ENCODE peak calls at places on chromosomes 11 and 22, in seven cellular contexts. L is foreskin fibroblast; K is astrocyte of the cerebellum; C is dorsolateral prefrontal cortex; H is ovary; D is astrocyte; X is CD8-positive, alpha-beta memory T cell. O is an unnamed sample.

GRCh38 chr11:47768090-47768620 is 1.0 kb upstream of the FNBP4 start:
- DNase-seq in L (peak; percentile 88), K (peak; percentile 26), C (peak; percentile 27), H (peak; percentile 51), D (peak; percentile 63), X (no peak), O (peak; percentile 22)

GRCh38 chr22:19522190-19522880 is 1.9 kb downstream of the CLDN5 start:
- DNase-seq in L (no peak), K (no peak), C (no peak), H (no peak), D (no peak), X (no peak), O (no peak)

GRCh38 chr22:11626422-11626773 is 3901.6 kb upstream of the OR11H1 start:
- DNase-seq in L (no peak), K (no peak), C (no peak), H (no peak), D (no peak), X (no peak), O (no peak)

GRCh38 chr11:2092956-2093412 is 46.2 kb downstream of the IGF2 start:
- DNase-seq in L (peak; percentile 51), K (peak; percentile 52), C (peak; percentile 12), H (no peak), D (peak; percentile 61), X (peak; percentile 75), O (peak; percentile 43)

GRCh38 chr22:20573830-20574615 is 66.6 kb downstream of the MED15 start:
- DNase-seq in L (no peak), K (no peak), C (no peak), H (peak; percentile 17), D (no peak), X (no peak), O (no peak)

GRCh38 chr11:831951-832528 is 712 bp upstream of the CD151 start:
- DNase-seq in L (no peak), K (no peak), C (no peak), H (no peak), D (no peak), X (no peak), O (no peak)

GRCh38 chr11:107271425-107271824 is 186.2 kb downstream of the CWF19L2 start:
- DNase-seq in L (no peak), K (no peak), C (no peak), H (no peak), D (no peak), X (no peak), O (no peak)

GRCh38 chr11:116567721-116568242 is 205.0 kb downstream of the BUD13 start:
- DNase-seq in L (no peak), K (no peak), C (no peak), H (no peak), D (no peak), X (no peak), O (no peak)

GRCh38 chr11:133811850-133812685 is 33.2 kb downstream of the SPATA19 start:
- DNase-seq in L (no peak), K (no peak), C (no peak), H (no peak), D (no peak), X (no peak), O (no peak)

GRCh38 chr11:119369035-119369925 is 12.2 kb downstream of the USP2 start:
- DNase-seq in L (peak; percentile 64), K (no peak), C (no peak), H (peak; percentile 22), D (no peak), X (no peak), O (no peak)

GRCh38 chr11:32173435-32173834 is 82.6 kb downstream of the RCN1 start:
- DNase-seq in L (peak; percentile 84), K (peak; percentile 52), C (peak; percentile 26), H (peak; percentile 54), D (peak; percentile 39), X (no peak), O (peak; percentile 19)

GRCh38 chr11:45332486-45332934 is 46.4 kb upstream of the SYT13 start:
- DNase-seq in L (peak; percentile 56), K (peak; percentile 12), C (no peak), H (peak; percentile 45), D (peak; percentile 3), X (peak; percentile 22), O (no peak)

GRCh38 chr11:45333506-45333971 is 47.4 kb upstream of the SYT13 start:
- DNase-seq in L (peak; percentile 51), K (no peak), C (no peak), H (peak; percentile 53), D (peak; percentile 9), X (no peak), O (peak; percentile 6)

GRCh38 chr11:45334410-45334809 is 48.3 kb upstream of the SYT13 start:
- DNase-seq in L (no peak), K (no peak), C (no peak), H (no peak), D (no peak), X (no peak), O (no peak)

GRCh38 chr11:45331839-45332485 is 45.8 kb upstream of the SYT13 start:
- DNase-seq in L (no peak), K (no peak), C (no peak), H (no peak), D (no peak), X (no peak), O (no peak)

DNA sequence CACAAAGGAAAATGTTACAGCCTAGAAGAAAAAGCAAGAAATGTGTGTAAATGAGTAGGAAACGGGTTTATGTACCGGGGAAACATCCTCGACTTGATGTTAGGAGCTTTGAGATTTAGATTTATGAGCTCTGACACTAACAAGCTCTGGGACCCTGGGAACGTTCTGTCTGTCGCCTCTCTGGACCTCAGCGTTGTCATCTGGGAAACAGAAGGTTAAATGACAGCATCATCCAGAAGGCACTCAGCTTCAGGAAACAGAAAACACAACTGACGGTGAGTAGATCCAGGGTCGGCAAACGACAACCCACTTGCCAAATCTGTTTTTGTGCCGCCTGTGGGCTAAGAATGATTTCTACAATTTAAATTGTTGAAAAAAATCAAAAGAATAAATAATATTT is 46.9 kb upstream of the SYT13 start:
- DNase-seq in L (no peak), K (no peak), C (no peak), H (no peak), D (no peak), X (no peak), O (no peak)
- H3K4me3 ChIP-seq in L (peak overlapping the region; percentile 0), K (no peak overlapping the region), C (no peak overlapping the region), H (peak overlapping the region; percentile 2), D (no peak overlapping the region), X (no peak overlapping the region), O (peak overlapping the region; percentile 5)

GRCh38 chr22:43861529-43861928 is 784 bp downstream of the SULT4A1 start:
- DNase-seq in L (peak; percentile 34), K (no peak), C (peak; percentile 22), H (peak; percentile 11), D (peak; percentile 12), X (no peak), O (no peak)

GRCh38 chr22:43859621-43860020 is 2.7 kb downstream of the SULT4A1 start:
- DNase-seq in L (no peak), K (no peak), C (peak; percentile 17), H (no peak), D (no peak), X (no peak), O (no peak)

GRCh38 chr22:43860126-43860525 is 2.2 kb downstream of the SULT4A1 start:
- DNase-seq in L (no peak), K (no peak), C (peak; percentile 11), H (peak; percentile 3), D (no peak), X (no peak), O (no peak)

GRCh38 chr22:43862074-43862881 is at the start of gene SULT4A1:
- DNase-seq in L (peak; percentile 79), K (no peak), C (peak; percentile 20), H (peak; percentile 29), D (peak; percentile 21), X (no peak), O (no peak)

DNA sequence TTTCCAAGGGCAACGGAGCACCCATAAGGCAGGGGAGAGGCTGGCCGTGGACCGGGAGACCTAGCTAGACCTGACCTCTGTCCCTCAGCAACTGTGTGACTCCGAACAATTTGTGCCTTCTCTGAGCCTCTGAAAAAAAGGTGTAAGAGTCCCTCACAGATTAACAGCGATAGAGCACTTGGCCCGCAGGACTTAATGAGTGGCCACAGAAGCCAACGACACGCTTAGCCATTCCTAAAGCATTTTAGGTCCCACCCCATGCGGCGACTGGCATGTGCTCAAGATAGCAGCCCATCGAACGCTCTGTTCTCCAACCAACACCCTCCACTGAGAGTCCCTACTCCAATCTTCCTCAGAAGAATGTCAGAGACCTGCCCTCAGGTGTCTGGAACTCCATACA is 1.5 kb downstream of the SULT4A1 start:
- DNase-seq in L (no peak), K (no peak), C (peak; percentile 10), H (peak; percentile 6), D (no peak), X (no peak), O (no peak)
- H3K4me3 ChIP-seq in L (no peak overlapping the region), K (no peak overlapping the region), C (peak overlapping the region; percentile 45), H (no peak overlapping the region), D (no peak overlapping the region), X (no peak overlapping the region), O (peak overlapping the region; percentile 62)

GRCh38 chr22:49993649-49994360 is 18.8 kb downstream of the IL17REL start:
- DNase-seq in L (no peak), K (no peak), C (no peak), H (no peak), D (no peak), X (no peak), O (no peak)

GRCh38 chr22:49994361-49995058 is 18.1 kb downstream of the IL17REL start:
- DNase-seq in L (no peak), K (no peak), C (no peak), H (no peak), D (no peak), X (no peak), O (no peak)

GRCh38 chr22:49991907-49992533 is 20.5 kb downstream of the IL17REL start:
- DNase-seq in L (no peak), K (no peak), C (no peak), H (no peak), D (no peak), X (no peak), O (no peak)

GRCh38 chr22:49991167-49991566 is 21.4 kb downstream of the IL17REL start:
- DNase-seq in L (no peak), K (no peak), C (no peak), H (no peak), D (no peak), X (no peak), O (no peak)

DNA sequence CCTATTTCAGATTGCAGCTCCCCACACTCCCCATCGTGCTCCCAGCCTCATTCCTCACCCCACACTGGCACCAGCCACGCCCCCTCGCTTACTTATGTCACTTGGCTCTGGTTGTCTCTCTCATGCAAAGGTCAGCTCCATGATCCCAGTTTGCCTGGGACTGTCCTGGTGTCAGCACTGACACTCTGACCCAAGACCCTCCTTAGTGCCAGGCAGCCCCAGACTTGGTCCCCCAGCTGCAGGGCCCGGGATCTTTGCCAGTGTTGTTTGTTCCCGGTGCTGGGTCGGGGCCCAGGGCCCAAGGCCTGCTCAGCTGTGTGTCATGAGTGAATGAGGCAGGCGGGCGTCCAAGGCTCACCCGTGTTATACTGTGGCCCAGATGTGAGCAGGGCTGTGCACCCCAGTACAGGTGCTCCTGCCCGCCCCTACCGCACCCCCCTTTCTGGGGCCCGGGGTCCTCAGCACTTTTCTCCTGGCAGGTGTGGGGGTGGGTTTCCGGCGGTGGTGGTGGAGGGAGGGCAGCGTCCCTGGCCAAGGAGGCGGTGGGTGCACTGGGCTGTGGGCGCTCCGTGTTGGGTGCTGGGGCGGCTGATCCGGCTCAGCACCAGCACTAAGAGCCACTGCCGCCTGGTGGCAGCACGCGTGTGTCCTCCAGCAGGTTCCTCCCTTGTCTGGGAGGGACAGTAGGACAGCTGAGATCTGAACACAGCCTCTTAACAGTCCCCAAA is 19.5 kb downstream of the IL17REL start:
- DNase-seq in L (peak; percentile 74), K (no peak), C (peak; percentile 82), H (no peak), D (no peak), X (peak; percentile 48), O (no peak)
- H3K4me3 ChIP-seq in L (no peak overlapping the region), K (no peak overlapping the region), C (no peak overlapping the region), H (no peak overlapping the region), D (no peak overlapping the region), X (no peak overlapping the region), O (no peak overlapping the region)

GRCh38 chr11:66113132-66113856 is 43.2 kb downstream of the PACS1 start:
- DNase-seq in L (peak; percentile 86), K (peak; percentile 49), C (no peak), H (no peak), D (peak; percentile 89), X (peak; percentile 29), O (peak; percentile 77)
- H3K4me3 ChIP-seq in L (no peak overlapping the region), K (no peak overlapping the region), C (no peak overlapping the region), H (no peak overlapping the region), D (peak overlapping the region; percentile 3), X (no peak overlapping the region), O (no peak overlapping the region)